ENCODE peak calls at places on chromosomes 2 and 18, in four cellular contexts. L, W, F and T are unnamed samples.

GRCh38 chr2:110979834-110980612 is 140.7 kb upstream of the BCL2L11 start:
- DNase-seq in F (no peak), L (no peak), W (no peak), T (no peak)

GRCh38 chr2:186477782-186478181 is 8.3 kb upstream of the ZC3H15 start:
- DNase-seq in F (no peak), W (no peak), L (no peak), T (no peak)

GRCh38 chr2:170369894-170370293 is 191.9 kb downstream of the MYO3B start:
- DNase-seq in F (no peak), L (peak), W (peak), T (peak)

GRCh38 chr2:46378616-46379015 is 81.4 kb downstream of the EPAS1 start:
- DNase-seq in F (no peak), W (no peak), L (no peak), T (no peak)

GRCh38 chr2:235568431-235568830 is 74.6 kb downstream of the AGAP1 start:
- DNase-seq in F (no peak), L (peak), W (no peak), T (no peak)

GRCh38 chr18:21958256-21958655 is 211.1 kb upstream of the GATA6 start:
- DNase-seq in W (no peak), F (no peak), L (no peak), T (no peak)

GRCh38 chr2:127233710-127234109 is 13.6 kb upstream of the CYP27C1 start:
- DNase-seq in F (no peak), L (no peak), W (no peak), T (no peak)

GRCh38 chr2:45329045-45329677 is 281.9 kb downstream of the SRBD1 start:
- DNase-seq in L (peak), W (no peak), F (no peak), T (peak)

GRCh38 chr2:31947871-31948270 is 62.9 kb downstream of the MEMO1 start:
- DNase-seq in W (no peak), F (no peak), L (no peak), T (no peak)

GRCh38 chr2:54422072-54422581 is 34.0 kb upstream of the SPTBN1 start:
- DNase-seq in L (no peak), W (no peak), F (no peak), T (no peak)

GRCh38 chr2:196515041-196515440 is 124.5 kb upstream of the CCDC150 start:
- DNase-seq in W (no peak), L (no peak), F (no peak), T (no peak)

GRCh38 chr2:169276045-169276444 is 86.3 kb downstream of the LRP2 start:
- DNase-seq in L (peak), W (peak), F (no peak), T (peak)

GRCh38 chr2:165633431-165633830 is 160.6 kb downstream of the GALNT3 start:
- DNase-seq in F (no peak), W (no peak), L (no peak), T (no peak)

GRCh38 chr2:113185643-113186315 is 12.0 kb downstream of the PSD4 start:
- DNase-seq in W (no peak), F (peak), L (no peak), T (peak)

GRCh38 chr2:186696337-186696736 is 2.5 kb downstream of the FAM171B start:
- DNase-seq in F (no peak), W (no peak), L (no peak), T (no peak)

GRCh38 chr2:45300026-45300750 is 290.9 kb upstream of the SIX2 start:
- DNase-seq in F (peak), W (no peak), L (no peak), T (no peak)

GRCh38 chr2:128510701-128511100 is 192.0 kb upstream of the HS6ST1 start:
- DNase-seq in W (no peak), L (peak), F (no peak), T (no peak)